ENCODE peak calls at places on chromosomes 1 and 21, in nine cellular contexts. P is esophagus muscularis mucosa; U is iPS DF 6.9; J is CD8-positive, alpha-beta T cell; X is thoracic aorta; Y is neural progenitor cell; L is tibial artery; V is AG04450; O is adrenal gland. R is an unnamed sample.

GRCh38 chr1:202367200-202367742 is 18.8 kb downstream of the PPP1R12B start:
- DNase-seq in P (no peak), U (no peak), J (no peak), X (no peak), Y (no peak), L (no peak), V (no peak), O (no peak), R (no peak)

GRCh38 chr1:244322181-244322580 is 129.5 kb downstream of the ADSS2 start:
- DNase-seq in P (no peak), U (no peak), J (no peak), X (no peak), Y (no peak), L (no peak), V (no peak), O (no peak), R (no peak)

GRCh38 chr1:41751804-41752513 is 166.8 kb downstream of the HIVEP3 start:
- DNase-seq in P (no peak), U (no peak), J (no peak), X (no peak), Y (no peak), L (no peak), V (no peak), O (no peak), R (no peak)

GRCh38 chr1:30302808-30303310 is 420.5 kb downstream of the MATN1 start:
- DNase-seq in P (peak; percentile 91), U (no peak), J (no peak), X (no peak), Y (no peak), L (peak; percentile 17), V (no peak), O (no peak), R (no peak)

GRCh38 chr1:212685429-212685828 is 14.2 kb downstream of the BATF3 start:
- DNase-seq in P (no peak), U (no peak), J (no peak), X (no peak), Y (no peak), L (no peak), V (no peak), O (no peak), R (no peak)

GRCh38 chr1:215005078-215005477 is 77.5 kb upstream of the KCNK2 start:
- DNase-seq in P (no peak), U (no peak), J (no peak), X (no peak), Y (no peak), L (no peak), V (no peak), O (peak; percentile 40), R (no peak)

GRCh38 chr1:170126691-170127090 is 19.1 kb upstream of the NTMT2 start:
- DNase-seq in P (no peak), U (no peak), J (no peak), X (no peak), Y (peak; percentile 63), L (no peak), V (peak; percentile 77), O (no peak), R (no peak)

GRCh38 chr1:64851664-64852063 is 106.8 kb downstream of the RAVER2 start:
- DNase-seq in P (no peak), U (no peak), J (no peak), X (no peak), Y (no peak), L (no peak), V (no peak), O (no peak), R (no peak)

GRCh38 chr1:88462481-88463261 is 221.4 kb upstream of the PKN2 start:
- DNase-seq in P (no peak), U (no peak), J (no peak), X (no peak), Y (peak; percentile 87), L (no peak), V (no peak), O (peak; percentile 9), R (no peak)

GRCh38 chr1:21323091-21323490 is 32.8 kb upstream of the ECE1 start:
- DNase-seq in P (no peak), U (no peak), J (no peak), X (no peak), Y (no peak), L (no peak), V (no peak), O (peak; percentile 70), R (no peak)

GRCh38 chr1:82091729-82092128 is 291.0 kb downstream of the ADGRL2 start:
- DNase-seq in P (no peak), U (no peak), J (no peak), X (no peak), Y (no peak), L (no peak), V (no peak), O (no peak), R (no peak)

GRCh38 chr1:166902279-166902678 is 26.2 kb upstream of the TADA1 start:
- DNase-seq in P (no peak), U (no peak), J (no peak), X (no peak), Y (no peak), L (no peak), V (no peak), O (no peak), R (no peak)

GRCh38 chr1:231918239-231919015 is 291.8 kb downstream of the DISC1 start:
- DNase-seq in P (no peak), U (no peak), J (no peak), X (no peak), Y (no peak), L (no peak), V (peak; percentile 45), O (no peak), R (no peak)

GRCh38 chr1:45329445-45329844 is 2.8 kb downstream of the HPDL start:
- DNase-seq in P (no peak), U (no peak), J (no peak), X (no peak), Y (peak; percentile 21), L (no peak), V (no peak), O (no peak), R (no peak)

GRCh38 chr1:21517161-21517589 is 8.0 kb downstream of the ALPL start:
- DNase-seq in P (no peak), U (no peak), J (no peak), X (no peak), Y (no peak), L (no peak), V (no peak), O (no peak), R (no peak)

GRCh38 chr21:36321325-36322082 is 1.5 kb downstream of the MORC3 start:
- DNase-seq in P (no peak), U (no peak), J (no peak), X (no peak), Y (peak; percentile 68), L (no peak), V (no peak), O (no peak), R (no peak)

GRCh38 chr1:6496890-6497214 is 5.4 kb upstream of the PLEKHG5 start:
- DNase-seq in P (no peak), U (no peak), J (no peak), X (no peak), Y (no peak), L (no peak), V (no peak), O (no peak), R (no peak)

GRCh38 chr1:71908871-71909390 is 373.4 kb downstream of the NEGR1 start:
- DNase-seq in P (no peak), U (no peak), J (no peak), X (no peak), Y (peak; percentile 11), L (no peak), V (no peak), O (no peak), R (no peak)

GRCh38 chr1:167431261-167431908 is 86.9 kb downstream of the CD247 start:
- DNase-seq in P (no peak), U (no peak), J (no peak), X (no peak), Y (peak; percentile 47), L (no peak), V (no peak), O (no peak), R (no peak)

GRCh38 chr1:113783254-113784103 is 24.2 kb upstream of the PHTF1 start:
- DNase-seq in P (no peak), U (no peak), J (peak; percentile 10), X (no peak), Y (no peak), L (no peak), V (no peak), O (peak; percentile 56), R (peak; percentile 15)
- H3K27ac ChIP-seq in P (no peak overlapping the region), U (no peak overlapping the region), J (peak overlapping the region; percentile 38), X (no peak overlapping the region), Y (no peak overlapping the region), L (peak overlapping the region; percentile 9), V (no peak overlapping the region), O (peak overlapping the region; percentile 48), R (peak overlapping the region; percentile 67)

GRCh38 chr1:943545-944340 is 15.3 kb downstream of the NOC2L start:
- DNase-seq in P (no peak), U (no peak), J (no peak), X (no peak), Y (no peak), L (no peak), V (no peak), O (no peak), R (no peak)
- H3K27ac ChIP-seq in P (peak overlapping the region; percentile 63), U (no peak overlapping the region), J (no peak overlapping the region), X (no peak overlapping the region), Y (no peak overlapping the region), L (peak overlapping the region; percentile 28), V (peak overlapping the region; percentile 87), O (peak overlapping the region; percentile 92), R (no peak overlapping the region)

DNA sequence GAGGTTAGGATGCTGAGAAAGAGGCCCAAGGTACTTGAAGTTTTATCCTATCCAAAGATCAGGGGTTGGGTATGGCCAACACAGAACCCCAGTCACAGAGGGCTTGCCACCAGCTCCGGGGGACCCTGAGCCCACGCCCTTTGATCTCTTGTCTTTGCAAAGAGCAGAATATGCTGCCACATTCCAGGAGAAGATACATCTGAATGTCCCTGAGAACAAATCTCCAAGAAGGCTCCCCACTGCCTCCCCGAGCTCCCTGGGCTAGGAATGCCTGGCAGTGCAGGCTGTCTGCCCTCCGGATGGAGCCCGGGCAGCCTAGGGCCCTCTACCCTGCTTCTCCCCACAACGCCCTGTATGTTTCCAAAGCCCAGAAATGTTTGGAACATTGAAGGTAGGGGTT is 49.2 kb downstream of the AJAP1 start:
- DNase-seq in P (no peak), U (no peak), J (no peak), X (no peak), Y (no peak), L (no peak), V (no peak), O (no peak), R (no peak)
- H3K27ac ChIP-seq in P (no peak overlapping the region), U (no peak overlapping the region), J (no peak overlapping the region), X (no peak overlapping the region), Y (no peak overlapping the region), L (no peak overlapping the region), V (no peak overlapping the region), O (no peak overlapping the region), R (no peak overlapping the region)

GRCh38 chr1:241424480-241424971 is 67.5 kb upstream of the RGS7 start:
- DNase-seq in P (no peak), U (no peak), J (no peak), X (no peak), Y (no peak), L (no peak), V (no peak), O (no peak), R (no peak)
- H3K27ac ChIP-seq in P (no peak overlapping the region), U (no peak overlapping the region), J (no peak overlapping the region), X (no peak overlapping the region), Y (no peak overlapping the region), L (no peak overlapping the region), V (no peak overlapping the region), O (no peak overlapping the region), R (no peak overlapping the region)

R was measured in CD4-positive, alpha-beta T cell.